ENCODE peak calls at places on chromosomes 4 and X, in six cellular contexts. Q is IMR-90; C is CD8-positive, alpha-beta memory T cell; G is right cardiac atrium; W is PC-9; T is AG09309. H is an unnamed sample.

GRCh38 chr4:142567199-142567598 is 278.9 kb downstream of the INPP4B start:
- DNase-seq in Q (no peak), C (peak), G (no peak), W (no peak), T (no peak), H (no peak)

GRCh38 chr4:2646386-2647149 is 109.6 kb downstream of the TNIP2 start:
- DNase-seq in Q (no peak), C (no peak), G (no peak), W (no peak), T (no peak), H (no peak)

GRCh38 chr4:7546809-7547367 is 112.2 kb upstream of the PSAPL1 start:
- DNase-seq in Q (peak), C (no peak), G (no peak), W (no peak), T (peak), H (peak)

GRCh38 chrX:119757979-119758681 is at the start of gene SOWAHD:
- DNase-seq in Q (no peak), C (peak), G (peak), W (peak), T (no peak), H (no peak)

GRCh38 chrX:153582896-153583295 is 16.0 kb downstream of the CCNQ start:
- DNase-seq in Q (peak), C (peak), G (peak), W (no peak), T (no peak), H (no peak)

GRCh38 chrX:7191681-7192110 is 43.7 kb upstream of the PUDP start:
- DNase-seq in Q (peak), C (no peak), G (no peak), W (no peak), T (no peak), H (peak)

GRCh38 chr4:114132830-114133229 is 153.4 kb upstream of the ARSJ start:
- DNase-seq in Q (no peak), C (no peak), G (no peak), W (no peak), T (no peak), H (peak)

GRCh38 chr4:152503606-152504290 is 32.1 kb downstream of the FBXW7 start:
- DNase-seq in Q (peak), C (no peak), G (no peak), W (no peak), T (no peak), H (no peak)

GRCh38 chr4:168666531-168666930 is 169.7 kb downstream of the PALLD start:
- DNase-seq in Q (peak), C (no peak), G (no peak), W (peak), T (peak), H (peak)

GRCh38 chr4:94650129-94650495 is 107.6 kb upstream of the BMPR1B start:
- DNase-seq in Q (no peak), C (no peak), G (no peak), W (no peak), T (no peak), H (peak)

GRCh38 chrX:70592091-70592490 is 147.5 kb downstream of the DLG3 start:
- DNase-seq in Q (peak), C (no peak), G (no peak), W (peak), T (peak), H (peak)

GRCh38 chr4:165537028-165537648 is 158.3 kb downstream of the CPE start:
- DNase-seq in Q (peak), C (peak), G (no peak), W (no peak), T (peak), H (peak)

GRCh38 chr4:109079731-109080130 is 222.7 kb downstream of the COL25A1 start:
- DNase-seq in Q (peak), C (no peak), G (no peak), W (no peak), T (no peak), H (peak)

GRCh38 chr4:168304744-168305459 is 13.7 kb downstream of the DDX60 start:
- DNase-seq in Q (peak), C (no peak), G (no peak), W (peak), T (peak), H (peak)

GRCh38 chr4:48429709-48430474 is 53.3 kb upstream of the SLC10A4 start:
- DNase-seq in Q (no peak), C (no peak), G (no peak), W (no peak), T (no peak), H (no peak)

GRCh38 chr4:176205299-176205698 is 9.9 kb upstream of the SPATA4 start:
- DNase-seq in Q (no peak), C (no peak), G (no peak), W (no peak), T (no peak), H (no peak)

GRCh38 chr4:71906096-71906495 is 122.2 kb upstream of the GC start:
- DNase-seq in Q (no peak), C (no peak), G (no peak), W (no peak), T (no peak), H (no peak)

GRCh38 chr4:4385729-4386295 is 1.1 kb upstream of the NSG1 start:
- DNase-seq in Q (no peak), C (no peak), G (no peak), W (no peak), T (no peak), H (no peak)
- H3K4me3 ChIP-seq in Q (no peak), C (peak), G (peak), W (no peak), T (no peak), H (no peak)

GRCh38 chrX:2516612-2517011 is 15.8 kb upstream of the DHRSX start:
- DNase-seq in Q (no peak), C (no peak), G (no peak), W (no peak), T (no peak), H (no peak)
- H3K4me3 ChIP-seq in Q (no peak), C (no peak), G (no peak), W (no peak), T (no peak), H (no peak)

GRCh38 chrX:69543572-69543971 is 39.4 kb downstream of the NALF2 start:
- DNase-seq in Q (no peak), C (no peak), G (no peak), W (no peak), T (no peak), H (no peak)

GRCh38 chrX:69535661-69536060 is 31.5 kb downstream of the NALF2 start:
- DNase-seq in Q (no peak), C (no peak), G (no peak), W (no peak), T (no peak), H (no peak)

GRCh38 chrX:69541959-69542358 is 37.8 kb downstream of the NALF2 start:
- DNase-seq in Q (no peak), C (no peak), G (no peak), W (no peak), T (no peak), H (no peak)

GRCh38 chrX:69539437-69539836 is 35.3 kb downstream of the NALF2 start:
- DNase-seq in Q (no peak), C (no peak), G (no peak), W (no peak), T (no peak), H (no peak)

DNA sequence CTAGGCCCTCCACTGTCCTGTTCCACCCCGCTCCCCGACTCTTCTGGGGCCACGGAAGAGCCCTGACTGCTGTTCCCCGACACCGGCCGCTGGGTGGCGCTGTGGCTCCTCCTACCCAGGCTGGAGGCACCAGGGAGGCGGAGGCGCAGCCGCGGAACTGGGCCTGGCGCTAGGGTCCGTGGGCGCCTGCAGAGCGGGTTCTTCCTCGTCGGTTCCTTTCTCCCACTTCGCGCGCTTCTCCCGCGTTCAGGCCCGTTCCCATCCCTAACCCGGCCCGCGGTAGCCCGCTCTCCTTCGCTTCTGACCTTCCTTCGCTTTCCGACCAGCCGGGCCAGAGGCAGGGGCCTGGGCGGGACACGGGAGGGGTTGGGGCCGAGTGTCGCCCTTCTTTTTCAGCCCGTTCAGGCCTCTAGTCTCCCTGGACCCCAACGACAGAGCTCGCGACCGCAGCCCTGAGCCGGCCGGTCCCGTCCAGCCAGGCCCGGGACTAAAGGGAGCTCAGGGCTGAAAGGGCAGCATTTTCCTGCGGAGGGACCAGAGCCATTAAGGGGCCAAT is 34.3 kb downstream of the NALF2 start:
- DNase-seq in Q (peak), C (peak), G (peak), W (no peak), T (no peak), H (peak)
- H3K4me3 ChIP-seq in Q (no peak), C (no peak), G (peak), W (no peak), T (peak), H (peak)

GRCh38 chrX:40088299-40088625 is 9.5 kb downstream of the BCOR start:
- DNase-seq in Q (no peak), C (no peak), G (no peak), W (no peak), T (no peak), H (no peak)
- H3K4me3 ChIP-seq in Q (no peak), C (no peak), G (no peak), W (no peak), T (no peak), H (no peak)

GRCh38 chr4:40584517-40585141 is 45.0 kb downstream of the RBM47 start:
- DNase-seq in Q (no peak), C (no peak), G (no peak), W (no peak), T (no peak), H (no peak)
- H3K4me3 ChIP-seq in Q (no peak), C (no peak), G (no peak), W (no peak), T (no peak), H (no peak)

DNA sequence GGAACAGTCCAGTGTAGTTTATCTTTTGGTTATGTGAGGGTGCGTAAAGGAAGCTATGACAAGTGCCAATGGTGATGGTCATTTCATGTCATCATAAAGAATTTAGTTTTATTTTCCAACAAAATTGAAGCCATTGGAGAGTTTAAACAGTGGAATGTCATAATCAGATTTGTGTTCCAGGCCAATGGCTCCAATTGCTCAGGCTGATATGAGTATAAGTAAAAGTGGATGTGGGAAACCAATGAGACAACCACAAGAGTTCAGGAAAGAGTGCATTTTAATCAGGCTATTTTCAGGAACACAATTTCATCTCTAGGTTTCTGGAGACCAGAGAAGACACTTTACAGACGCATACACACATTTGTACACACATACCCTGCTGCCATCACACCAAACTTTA is 20.7 kb downstream of the SPANXC start:
- DNase-seq in Q (no peak), C (no peak), G (no peak), W (no peak), T (no peak), H (no peak)
- H3K4me3 ChIP-seq in Q (no peak), C (no peak), G (no peak), W (no peak), T (no peak), H (no peak)